ENCODE peak calls at places on chromosomes 12 and 14, in five cellular contexts. D, C, A, H and Y are unnamed samples.

GRCh38 chr14:41986726-41987125 is 380.1 kb downstream of the LRFN5 start:
- DNase-seq in D (no peak), C (no peak), A (no peak), H (peak), Y (no peak)

GRCh38 chr12:81502912-81503695 is 256.0 kb downstream of the PPFIA2 start:
- DNase-seq in D (no peak), C (no peak), A (no peak), H (peak), Y (no peak)

GRCh38 chr14:31961881-31962280 is 115.2 kb upstream of the ARHGAP5 start:
- DNase-seq in D (peak), C (no peak), A (no peak), H (no peak), Y (no peak)

GRCh38 chr12:121523741-121524140 is 57.1 kb downstream of the KDM2B start:
- DNase-seq in D (no peak), C (no peak), A (no peak), H (no peak), Y (no peak)

GRCh38 chr12:69067713-69068112 is 134.7 kb upstream of the CPM start:
- DNase-seq in D (no peak), C (no peak), A (no peak), H (no peak), Y (no peak)

GRCh38 chr12:65965358-65965757 is 141.1 kb downstream of the HMGA2 start:
- DNase-seq in D (no peak), C (no peak), A (peak), H (no peak), Y (peak)

GRCh38 chr12:118850244-118850825 is 131.0 kb upstream of the SRRM4 start:
- DNase-seq in D (peak), C (no peak), A (no peak), H (no peak), Y (no peak)

GRCh38 chr14:54267172-54267571 is 129.6 kb upstream of the CDKN3 start:
- DNase-seq in D (peak), C (no peak), A (no peak), H (no peak), Y (no peak)

GRCh38 chr12:78571953-78572352 is 292.6 kb upstream of the SYT1 start:
- DNase-seq in D (peak), C (no peak), A (no peak), H (no peak), Y (no peak)

GRCh38 chr12:121534495-121535148 is 46.2 kb downstream of the KDM2B start:
- DNase-seq in D (no peak), C (peak), A (no peak), H (no peak), Y (no peak)

GRCh38 chr14:96117101-96117897 is 78.1 kb downstream of the C14orf132 start:
- DNase-seq in D (no peak), C (no peak), A (no peak), H (no peak), Y (no peak)

GRCh38 chr12:7731499-7731898 is 15.7 kb downstream of the CLEC4C start:
- DNase-seq in D (no peak), C (no peak), A (no peak), H (no peak), Y (no peak)

GRCh38 chr12:116604883-116605641 is 45.9 kb downstream of the MAP1LC3B2 start:
- DNase-seq in D (no peak), C (no peak), A (no peak), H (no peak), Y (no peak)

GRCh38 chr12:10636124-10636523 is 22.7 kb upstream of the MAGOHB start:
- DNase-seq in D (no peak), C (no peak), A (no peak), H (no peak), Y (no peak)

GRCh38 chr12:20963303-20963702 is 152.8 kb downstream of the SLCO1B3 start:
- DNase-seq in D (no peak), C (no peak), A (no peak), H (no peak), Y (no peak)

GRCh38 chr12:98516184-98516873 is 939 bp downstream of the TMPO start:
- DNase-seq in D (peak), C (peak), A (peak), H (peak), Y (peak)

GRCh38 chr12:88207921-88208640 is 66.0 kb downstream of the TMTC3 start:
- DNase-seq in D (no peak), C (no peak), A (peak), H (peak), Y (peak)